ENCODE peak calls at places on chromosome 6, in six cellular contexts. P is left ventricle myocardium inferior, U is NB4, G is fibroblast of pulmonary artery, L is IMR-90, H is adipocyte. S is an unnamed sample.

GRCh38 chr6:41502607-41503434 is 43.4 kb upstream of the FOXP4 start:
- DNase-seq in U (peak), P (peak), L (no peak), H (no peak), G (no peak), S (no peak)

GRCh38 chr6:157980288-157981131 is 1.2 kb upstream of the SYNJ2 start:
- DNase-seq in L (no peak), U (peak), G (no peak), H (no peak), P (no peak), S (no peak)

GRCh38 chr6:71979911-71980310 is 93.6 kb downstream of the RIMS1 start:
- DNase-seq in G (no peak), L (peak), U (no peak), H (peak), P (no peak), S (peak)

GRCh38 chr6:42820509-42821340 is 38.9 kb downstream of the BICRAL start:
- DNase-seq in H (peak), G (no peak), P (peak), U (no peak), L (no peak), S (peak)

GRCh38 chr6:32291549-32291948 is 67.7 kb upstream of the NOTCH4 start:
- DNase-seq in G (no peak), H (no peak), P (no peak), L (no peak), U (peak), S (no peak)

GRCh38 chr6:43269273-43270007 is 26.2 kb downstream of the TTBK1 start:
- DNase-seq in U (peak), P (no peak), H (peak), G (no peak), L (no peak), S (no peak)

GRCh38 chr6:15501806-15502450 is 160.9 kb downstream of the DTNBP1 start:
- DNase-seq in U (no peak), G (peak), L (peak), P (peak), H (peak), S (peak)

GRCh38 chr6:37172991-37173572 is 3.1 kb downstream of the PIM1 start:
- DNase-seq in P (no peak), G (peak), U (no peak), H (no peak), L (no peak), S (no peak)

GRCh38 chr6:47701374-47701773 is 3.0 kb downstream of the ADGRF4 start:
- DNase-seq in H (no peak), L (no peak), G (no peak), U (no peak), P (no peak), S (no peak)

GRCh38 chr6:31063906-31064435 is 48.4 kb downstream of the C6orf15 start:
- DNase-seq in H (no peak), L (no peak), G (no peak), U (no peak), P (no peak), S (no peak)

GRCh38 chr6:140988780-140989179 is 1143.9 kb upstream of the GJE1 start:
- DNase-seq in P (no peak), G (peak), L (no peak), U (no peak), H (peak), S (peak)

GRCh38 chr6:123715243-123715863 is 78.6 kb upstream of the TRDN start:
- DNase-seq in G (peak), L (no peak), U (peak), H (peak), P (no peak), S (peak)

GRCh38 chr6:3455490-3456394 is 1.1 kb downstream of the SLC22A23 start:
- DNase-seq in H (peak), P (no peak), G (no peak), U (no peak), L (no peak), S (no peak)

GRCh38 chr6:168300975-168301647 is 18.5 kb downstream of the DACT2 start:
- DNase-seq in P (no peak), H (no peak), U (no peak), G (no peak), L (no peak), S (no peak)
- H3K4me3 ChIP-seq in P (no peak), H (no peak), U (no peak), G (no peak), L (no peak), S (no peak)

GRCh38 chr6:11734861-11735652 is 43.5 kb downstream of the ADTRP start:
- DNase-seq in L (no peak), P (no peak), U (peak), H (no peak), G (no peak), S (peak)
- H3K4me3 ChIP-seq in L (no peak), P (no peak), U (no peak), H (no peak), G (no peak), S (no peak)

GRCh38 chr6:27786048-27786447 is 126.1 kb downstream of the OR2B2 start:
- DNase-seq in U (no peak), P (no peak), L (no peak), G (no peak), H (no peak), S (no peak)

GRCh38 chr6:27795697-27796494 is 116.3 kb downstream of the OR2B2 start:
- DNase-seq in G (peak), U (peak), H (peak), P (no peak), L (peak), S (peak)

DNA sequence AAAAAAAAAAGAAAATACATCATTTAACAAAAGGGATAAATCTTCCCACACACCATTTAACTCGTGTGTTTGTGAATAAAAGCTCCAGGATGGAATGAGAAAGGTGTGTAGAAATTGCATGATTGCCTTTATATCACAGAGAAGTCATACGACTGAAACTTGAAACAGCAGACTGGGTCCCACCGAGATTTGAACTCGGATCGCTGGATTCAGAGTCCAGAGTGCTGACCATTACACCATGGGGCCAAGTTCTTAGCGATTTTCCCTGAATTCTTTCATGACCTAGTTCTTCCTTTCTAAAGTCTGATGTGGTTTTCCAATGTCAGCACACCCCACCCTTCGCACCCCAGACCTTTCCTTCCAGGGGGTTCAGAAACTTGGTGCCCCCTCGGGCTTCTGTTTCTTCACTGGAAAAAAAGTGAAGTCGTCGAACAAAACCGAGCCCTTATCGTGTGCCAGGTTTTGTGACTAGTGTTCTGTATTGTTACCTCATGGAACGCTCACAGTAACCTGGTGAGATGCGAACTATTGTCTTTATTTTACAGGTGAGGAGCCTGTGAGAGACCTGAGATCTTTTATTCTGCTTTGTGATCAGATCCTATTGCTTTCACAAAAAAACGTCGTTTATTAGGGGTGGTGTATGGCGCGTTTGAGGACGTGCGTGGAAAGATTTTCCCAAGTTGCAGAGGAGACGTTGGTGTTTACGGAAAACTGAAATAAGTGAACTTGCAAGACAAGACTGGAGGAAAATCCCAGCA is 120.8 kb downstream of the OR2B2 start:
- DNase-seq in L (peak), U (peak), H (peak), G (peak), P (peak), S (peak)
- H3K4me3 ChIP-seq in L (peak), U (peak), H (peak), G (peak), P (peak), S (peak)

GRCh38 chr6:166646716-166647115 is 19.7 kb upstream of the RPS6KA2 start:
- DNase-seq in H (no peak), L (no peak), P (no peak), U (no peak), G (no peak), S (no peak)

GRCh38 chr6:166650824-166651223 is 23.8 kb upstream of the RPS6KA2 start:
- DNase-seq in L (no peak), G (no peak), H (no peak), U (no peak), P (no peak), S (no peak)

GRCh38 chr6:166647896-166648295 is 20.8 kb upstream of the RPS6KA2 start:
- DNase-seq in P (no peak), L (no peak), H (no peak), G (no peak), U (no peak), S (no peak)

GRCh38 chr6:166651408-166651807 is 24.4 kb upstream of the RPS6KA2 start:
- DNase-seq in P (no peak), U (no peak), L (no peak), H (no peak), G (no peak), S (no peak)

GRCh38 chr6:166650047-166650446 is 23.0 kb upstream of the RPS6KA2 start:
- DNase-seq in H (no peak), G (no peak), L (no peak), P (no peak), U (no peak), S (no peak)
- H3K4me3 ChIP-seq in H (no peak), G (no peak), L (no peak), P (no peak), U (no peak), S (no peak)

S was measured in AG10803.